ENCODE peak calls at places on chromosome 12, in four cellular contexts. F is left ventricle myocardium inferior, N is GM23338, R is HCT116. M is an unnamed sample.

GRCh38 chr12:67650528-67651379 is 2.2 kb downstream of the DYRK2 start:
- DNase-seq in F (no peak), N (no peak), R (no peak), M (no peak)

GRCh38 chr12:94650143-94651056 is at the start of gene TMCC3:
- DNase-seq in F (peak), N (peak), R (no peak), M (peak)

GRCh38 chr12:71725011-71725410 is 29.7 kb upstream of the RAB21 start:
- DNase-seq in F (no peak), N (no peak), R (no peak), M (no peak)

GRCh38 chr12:96989916-96990315 is 82.9 kb downstream of the NEDD1 start:
- DNase-seq in F (no peak), N (peak), R (peak), M (no peak)

GRCh38 chr12:116582610-116583009 is 23.4 kb downstream of the MAP1LC3B2 start:
- DNase-seq in F (peak), N (no peak), R (no peak), M (no peak)

GRCh38 chr12:106220561-106220960 is 27.3 kb downstream of the CKAP4 start:
- DNase-seq in F (no peak), N (no peak), R (no peak), M (no peak)

GRCh38 chr12:68855771-68856170 is 47.8 kb downstream of the MDM2 start:
- DNase-seq in F (no peak), N (no peak), R (no peak), M (no peak)

GRCh38 chr12:23025372-23026021 is 400.5 kb downstream of the ETNK1 start:
- DNase-seq in F (no peak), N (peak), R (no peak), M (no peak)

GRCh38 chr12:28830491-28830890 is 318.6 kb upstream of the FAR2 start:
- DNase-seq in F (no peak), N (peak), R (no peak), M (no peak)

GRCh38 chr12:75877588-75878381 is 153.8 kb downstream of the PHLDA1 start:
- DNase-seq in F (no peak), N (no peak), R (no peak), M (no peak)

GRCh38 chr12:113072136-113072535 is 15.6 kb downstream of the DTX1 start:
- DNase-seq in F (no peak), N (no peak), R (no peak), M (no peak)

GRCh38 chr12:113071063-113071426 is 14.5 kb downstream of the DTX1 start:
- DNase-seq in F (peak), N (no peak), R (no peak), M (no peak)

GRCh38 chr12:113070117-113070906 is 13.8 kb downstream of the DTX1 start:
- DNase-seq in F (peak), N (no peak), R (no peak), M (no peak)

GRCh38 chr12:113069751-113070116 is 13.2 kb downstream of the DTX1 start:
- DNase-seq in F (no peak), N (no peak), R (no peak), M (no peak)

DNA sequence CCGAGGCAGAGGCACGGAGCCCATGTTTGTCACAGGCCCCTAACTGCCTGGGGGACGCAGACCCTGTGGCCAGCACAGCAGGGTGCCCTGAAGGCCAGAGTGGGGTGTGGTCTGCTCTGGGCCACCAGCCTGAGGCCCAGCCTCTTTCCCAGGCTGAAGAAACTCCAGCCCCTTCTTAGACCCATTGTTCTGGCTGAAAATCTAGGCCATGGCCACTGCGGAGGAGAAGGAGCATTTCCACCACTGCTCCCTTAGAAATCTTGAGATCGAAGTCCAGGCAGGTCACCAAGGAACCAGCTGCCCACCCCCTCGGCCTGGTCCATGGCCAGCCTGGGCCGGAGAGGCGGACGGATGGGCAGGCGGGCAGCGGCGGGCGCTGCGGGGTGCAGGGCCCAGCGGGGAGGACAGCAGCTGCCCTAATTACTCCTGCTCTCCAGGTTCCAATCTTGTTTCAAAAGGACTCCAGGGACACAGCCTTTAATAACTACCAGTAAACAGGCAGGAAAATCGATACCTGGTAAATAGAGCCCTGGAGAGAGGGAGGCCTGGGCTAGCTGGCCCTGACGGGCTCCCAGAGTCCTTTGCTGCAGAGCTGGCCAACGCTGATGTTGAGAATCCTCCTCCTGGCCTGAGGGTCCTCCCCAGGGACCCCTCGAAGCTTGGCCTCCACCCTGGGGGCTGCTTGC is 15.0 kb downstream of the DTX1 start:
- DNase-seq in F (no peak), N (no peak), R (no peak), M (peak)
- H3K27ac ChIP-seq in F (peak), N (no peak), R (no peak), M (peak)

DNA sequence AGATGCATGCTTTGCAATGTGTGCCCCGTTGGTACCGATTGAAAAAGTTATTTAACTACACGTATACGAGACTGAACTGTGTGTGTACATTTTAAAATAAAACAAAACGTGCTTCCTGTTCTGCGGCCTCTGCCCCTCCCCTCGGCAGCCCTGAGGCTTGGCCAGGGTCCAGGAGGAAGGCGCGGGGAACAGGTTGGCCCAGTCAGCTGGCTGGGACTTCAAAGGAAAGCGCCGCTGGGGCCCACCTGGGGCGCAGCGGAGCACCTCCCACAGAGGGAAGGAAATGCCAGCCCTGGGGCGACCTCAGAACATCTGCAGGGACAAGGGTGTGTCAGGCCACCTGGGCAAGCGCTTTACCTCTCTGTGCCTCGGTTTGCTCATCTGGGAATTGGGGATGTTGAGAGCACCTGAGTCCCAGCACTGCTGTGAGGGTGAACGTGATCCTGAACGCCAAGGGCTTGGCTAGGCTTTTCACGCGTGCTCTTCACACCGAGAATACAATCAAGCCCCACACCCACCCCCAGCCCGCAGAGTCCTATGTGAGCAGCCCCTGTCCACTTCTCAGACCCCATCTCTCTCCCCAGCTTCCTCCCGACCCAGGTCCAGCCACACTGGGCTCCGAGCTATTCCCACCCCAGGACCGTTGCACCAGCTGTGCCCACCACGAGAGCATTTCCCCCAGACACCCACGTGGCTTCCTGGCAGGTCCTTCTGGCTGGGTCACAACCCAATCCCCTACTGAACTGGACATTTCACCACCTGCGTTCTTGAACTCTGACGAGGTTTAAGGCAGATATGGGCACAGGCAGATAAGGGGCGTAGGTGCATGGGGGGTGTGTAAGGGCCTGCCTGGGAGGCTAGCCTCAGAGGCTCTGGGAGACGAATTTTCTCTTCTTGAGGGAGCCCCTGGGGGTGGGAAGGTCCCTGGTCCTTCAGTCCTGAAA is 41.9 kb upstream of the NCOR2 start:
- DNase-seq in F (peak), N (peak), R (peak), M (no peak)
- TF ChIP-seq CTCF in F (no peak), N (no peak), R (no peak), M (no peak)

GRCh38 chr12:92141585-92142244 is 3.9 kb downstream of the BTG1 start:
- DNase-seq in F (no peak), N (peak), R (no peak), M (no peak)
- H3K27ac ChIP-seq in F (peak), N (peak), R (no peak), M (peak)

DNA sequence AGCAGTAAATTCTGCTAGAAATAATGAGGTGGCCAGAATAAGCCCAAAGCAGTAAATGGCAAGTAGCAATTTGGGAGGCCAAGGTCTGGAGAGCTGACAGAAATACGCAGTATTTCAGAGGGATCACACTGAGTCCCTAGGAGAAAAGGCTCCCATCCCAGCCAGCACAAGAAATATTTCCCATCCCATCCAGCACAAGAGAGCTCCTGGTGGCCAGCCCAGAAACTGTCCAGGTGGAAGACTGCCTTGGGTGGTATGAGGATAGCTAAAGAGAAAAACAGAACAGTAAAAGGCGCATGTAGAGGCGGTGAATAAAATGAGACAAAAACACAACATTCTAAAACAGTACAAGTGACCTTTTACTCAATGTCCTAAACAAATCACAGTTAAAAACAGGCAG is 120.7 kb downstream of the HECTD4 start:
- DNase-seq in F (no peak), N (peak), R (peak), M (peak)
- TF ChIP-seq CTCF in F (peak), N (peak), R (peak), M (no peak)

M was measured in dorsolateral prefrontal cortex.